ENCODE peak calls at places on chromosomes 11 and 22, in five cellular contexts. I, C, F, V and Q are unnamed samples.

GRCh38 chr11:86537541-86538222 is 134.7 kb downstream of the ME3 start:
- DNase-seq in F (no peak), C (no peak), I (no peak), V (no peak), Q (no peak)

GRCh38 chr11:18721576-18722292 is 4.3 kb downstream of the IGSF22 start:
- DNase-seq in C (no peak), F (peak), V (peak), I (peak), Q (no peak)

GRCh38 chr22:41223535-41223934 is 17.2 kb downstream of the CHADL start:
- DNase-seq in I (no peak), F (no peak), V (no peak), C (no peak), Q (no peak)

GRCh38 chr11:17075506-17075905 is 2.0 kb downstream of the RPS13 start:
- DNase-seq in F (no peak), I (no peak), C (no peak), V (no peak), Q (no peak)

GRCh38 chr11:46249103-46249942 is 28.1 kb upstream of the CREB3L1 start:
- DNase-seq in C (no peak), F (peak), I (no peak), V (no peak), Q (peak)

GRCh38 chr11:14585438-14585837 is 58.2 kb upstream of the PDE3B start:
- DNase-seq in F (no peak), C (no peak), V (no peak), I (no peak), Q (no peak)

GRCh38 chr11:121437018-121437685 is 15.0 kb upstream of the SORL1 start:
- DNase-seq in C (no peak), V (no peak), F (no peak), I (no peak), Q (no peak)

GRCh38 chr11:47105541-47105940 is 71.1 kb downstream of the ARFGAP2 start:
- DNase-seq in F (no peak), C (no peak), I (no peak), V (no peak), Q (no peak)

GRCh38 chr11:10139081-10139480 is 154.9 kb downstream of the SBF2 start:
- DNase-seq in I (no peak), V (no peak), C (no peak), F (no peak), Q (no peak)

GRCh38 chr11:1040428-1041148 is 4.1 kb upstream of the MUC6 start:
- DNase-seq in F (peak), V (no peak), C (no peak), I (no peak), Q (no peak)

GRCh38 chr11:34468209-34468841 is 29.6 kb downstream of the CAT start:
- DNase-seq in F (peak), I (peak), V (peak), C (no peak), Q (peak)

GRCh38 chr22:49535527-49536125 is 292.0 kb downstream of the BRD1 start:
- DNase-seq in C (no peak), V (no peak), F (no peak), I (no peak), Q (no peak)

GRCh38 chr22:42202669-42203068 is 67.8 kb downstream of the TCF20 start:
- DNase-seq in C (no peak), V (no peak), F (peak), I (no peak), Q (peak)

GRCh38 chr22:45065726-45066125 is 55.9 kb upstream of the PHF21B start:
- DNase-seq in V (no peak), F (no peak), I (no peak), C (no peak), Q (no peak)

GRCh38 chr11:2702771-2703486 is 3.1 kb upstream of the KCNQ1OT1 start:
- DNase-seq in F (no peak), C (no peak), I (no peak), V (no peak), Q (no peak)

GRCh38 chr11:66264893-66265292 is 3.5 kb upstream of the RAB1B start:
- DNase-seq in I (no peak), F (no peak), C (no peak), V (no peak), Q (no peak)

GRCh38 chr11:65692367-65692766 is 19.7 kb upstream of the KAT5 start:
- DNase-seq in F (no peak), V (no peak), C (no peak), I (no peak), Q (no peak)

GRCh38 chr11:116646191-116646590 is 126.6 kb downstream of the BUD13 start:
- DNase-seq in I (no peak), V (no peak), F (no peak), C (no peak), Q (no peak)

GRCh38 chr11:71433648-71434450 is 14.3 kb downstream of the DHCR7 start:
- DNase-seq in F (no peak), C (no peak), V (no peak), I (no peak), Q (no peak)

GRCh38 chr22:29331658-29332300 is 16.3 kb upstream of the RASL10A start:
- DNase-seq in C (no peak), I (no peak), V (no peak), F (no peak), Q (no peak)

GRCh38 chr11:6362868-6363678 is 27.2 kb upstream of the SMPD1 start:
- DNase-seq in C (peak), V (peak), F (peak), I (peak), Q (peak)

GRCh38 chr22:31915499-31916065 is 28.8 kb upstream of the YWHAH start:
- DNase-seq in C (no peak), F (no peak), I (no peak), V (no peak), Q (no peak)

GRCh38 chr11:44894217-44894617 is 56.5 kb downstream of the TP53I11 start:
- DNase-seq in V (peak), I (peak), F (peak), C (peak), Q (peak)

GRCh38 chr22:26172389-26172990 is 3.2 kb downstream of the SEZ6L start:
- DNase-seq in C (no peak), I (peak), F (peak), V (peak), Q (peak)

GRCh38 chr22:41659941-41660340 is 28.7 kb downstream of the SNU13 start:
- DNase-seq in V (no peak), F (no peak), I (no peak), C (no peak), Q (no peak)

GRCh38 chr11:33480636-33481035 is 220.0 kb downstream of the C11orf91 start:
- DNase-seq in V (no peak), C (no peak), I (no peak), F (peak), Q (no peak)